ENCODE peak calls at places on chromosomes 13 and 19, in nine cellular contexts. Z is cardiac muscle cell, X is foreskin fibroblast, P is breast epithelium, S is omental fat pad, F is glutamatergic neuron, N is tibial nerve, M is upper lobe of right lung, J is bronchial epithelial cell. A is an unnamed sample.

GRCh38 chr19:45069056-45069455 is 7.2 kb downstream of the ZNF296 start:
- DNase-seq in Z (peak; percentile 26), X (peak; percentile 62), P (peak; percentile 84), S (no peak), F (peak; percentile 46), N (no peak), M (no peak), J (peak; percentile 57), A (no peak)

GRCh38 chr19:18665771-18666202 is 17.7 kb upstream of the CRTC1 start:
- DNase-seq in Z (no peak), X (no peak), P (no peak), S (no peak), F (no peak), N (no peak), M (no peak), J (no peak), A (no peak)

GRCh38 chr19:870963-871401 is 11.5 kb downstream of the CFD start:
- DNase-seq in Z (peak; percentile 50), X (peak; percentile 38), P (no peak), S (no peak), F (no peak), N (no peak), M (peak; percentile 81), J (no peak), A (no peak)

GRCh38 chr13:50131998-50132936 is 117.0 kb downstream of the KCNRG start:
- DNase-seq in Z (peak; percentile 4), X (no peak), P (no peak), S (no peak), F (no peak), N (no peak), M (no peak), J (no peak), A (no peak)

GRCh38 chr19:48480476-48481190 is 11.5 kb downstream of the CYTH2 start:
- DNase-seq in Z (peak; percentile 49), X (peak; percentile 68), P (no peak), S (no peak), F (peak; percentile 66), N (peak; percentile 48), M (peak; percentile 76), J (no peak), A (no peak)

GRCh38 chr19:55406869-55407624 is 541 bp downstream of the UBE2S start:
- DNase-seq in Z (peak; percentile 53), X (peak; percentile 70), P (no peak), S (no peak), F (peak; percentile 41), N (no peak), M (peak; percentile 77), J (no peak), A (no peak)

GRCh38 chr19:43316591-43317319 is 36.7 kb upstream of the CD177 start:
- DNase-seq in Z (peak; percentile 15), X (peak; percentile 37), P (no peak), S (no peak), F (no peak), N (no peak), M (no peak), J (peak; percentile 28), A (no peak)

GRCh38 chr19:35120898-35121297 is 5.3 kb downstream of the FXYD3 start:
- DNase-seq in Z (no peak), X (no peak), P (no peak), S (no peak), F (no peak), N (no peak), M (no peak), J (peak; percentile 41), A (no peak)

GRCh38 chr13:91042870-91043269 is 304.6 kb upstream of the MIR17HG start:
- DNase-seq in Z (no peak), X (no peak), P (no peak), S (no peak), F (no peak), N (no peak), M (no peak), J (no peak), A (no peak)

GRCh38 chr19:47839913-47840312 is 18.2 kb downstream of the CRX start:
- DNase-seq in Z (peak; percentile 6), X (peak; percentile 12), P (no peak), S (no peak), F (no peak), N (no peak), M (no peak), J (no peak), A (no peak)

GRCh38 chr19:33175886-33176669 is 18.1 kb upstream of the LRP3 start:
- DNase-seq in Z (peak; percentile 47), X (peak; percentile 58), P (no peak), S (no peak), F (peak; percentile 31), N (no peak), M (no peak), J (no peak), A (no peak)

GRCh38 chr13:79867248-79867647 is 386.3 kb downstream of the NDFIP2 start:
- DNase-seq in Z (peak; percentile 21), X (peak; percentile 43), P (no peak), S (no peak), F (no peak), N (no peak), M (no peak), J (no peak), A (no peak)

GRCh38 chr13:50485979-50486935 is 357.2 kb downstream of the DLEU7 start:
- DNase-seq in Z (peak; percentile 71), X (peak; percentile 44), P (no peak), S (no peak), F (no peak), N (no peak), M (no peak), J (peak; percentile 12), A (no peak)

GRCh38 chr13:46553521-46553885 is 533 bp downstream of the LRCH1 start:
- DNase-seq in Z (no peak), X (no peak), P (peak; percentile 57), S (no peak), F (peak; percentile 43), N (peak; percentile 16), M (peak; percentile 67), J (no peak), A (no peak)

GRCh38 chr13:40933508-40933907 is 85.6 kb downstream of the ELF1 start:
- DNase-seq in Z (no peak), X (no peak), P (no peak), S (no peak), F (no peak), N (no peak), M (no peak), J (no peak), A (no peak)

GRCh38 chr19:18170714-18171255 is 2.8 kb upstream of the IFI30 start:
- DNase-seq in Z (peak; percentile 37), X (no peak), P (no peak), S (no peak), F (no peak), N (no peak), M (peak; percentile 76), J (no peak), A (no peak)

GRCh38 chr19:11963566-11964355 is 1.1 kb upstream of the ZNF763 start:
- DNase-seq in Z (peak; percentile 85), X (peak; percentile 84), P (peak; percentile 79), S (peak; percentile 64), F (peak; percentile 92), N (peak; percentile 83), M (peak; percentile 88), J (peak; percentile 33), A (peak; percentile 40)
- TF ChIP-seq CTCF in Z (peak; percentile 84), X (peak; percentile 74), P (peak; percentile 69), S (peak; percentile 83), F (peak; percentile 88), N (peak; percentile 81), M (peak; percentile 85), J (peak; percentile 79), A (peak; percentile 86)

GRCh38 chr13:112968380-112968909 is 569 bp upstream of the MCF2L start:
- DNase-seq in Z (no peak), X (no peak), P (peak; percentile 69), S (no peak), F (peak; percentile 43), N (no peak), M (peak; percentile 85), J (no peak), A (no peak)
- TF ChIP-seq CTCF in Z (no peak), X (no peak), P (peak; percentile 46), S (no peak), F (peak; percentile 19), N (no peak), M (no peak), J (peak; percentile 5), A (no peak)

DNA sequence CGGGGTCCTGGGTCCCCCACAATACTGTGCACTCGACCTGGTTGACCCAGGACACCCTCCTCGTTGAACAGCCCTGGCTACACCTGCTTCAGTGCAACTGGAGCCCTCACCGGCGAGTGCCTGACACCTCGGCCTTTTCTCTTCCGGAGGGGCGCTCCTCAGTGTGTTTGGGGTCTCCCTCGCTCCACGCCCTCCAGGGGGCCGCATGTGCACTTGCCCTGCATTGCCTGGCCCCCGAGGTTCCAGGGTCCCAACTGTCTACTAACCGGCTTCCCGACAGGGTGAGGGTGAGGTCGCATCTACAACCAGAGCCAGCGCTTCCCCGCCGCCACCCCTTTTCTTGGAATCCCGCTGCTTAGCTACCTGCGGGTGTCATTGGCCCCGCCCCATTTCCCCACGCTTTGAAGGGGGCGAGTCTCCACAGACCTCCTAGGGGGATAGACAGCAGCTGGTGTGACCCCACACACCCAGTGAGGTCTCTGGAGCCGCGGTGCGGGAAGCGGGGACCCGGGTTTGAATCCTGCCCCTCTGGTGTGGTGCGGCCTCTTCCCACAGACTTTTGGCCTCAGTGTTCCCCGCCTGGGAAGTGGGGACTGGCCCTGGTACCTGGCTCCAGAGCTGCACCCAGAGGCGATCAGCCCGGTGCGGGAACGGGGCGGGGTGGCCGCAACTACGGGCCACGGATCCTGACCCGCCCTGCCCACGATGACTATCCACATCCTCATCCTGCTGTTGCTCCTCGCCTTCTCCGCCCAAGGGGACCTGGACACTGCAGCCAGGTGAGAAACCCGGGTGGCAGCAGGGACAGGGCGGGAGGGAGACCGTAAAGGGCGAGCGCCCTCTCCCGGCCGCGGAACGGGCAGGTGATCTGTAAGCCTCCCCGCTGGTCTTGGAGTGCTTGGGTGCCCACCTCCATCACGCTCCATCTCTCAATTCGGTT is at the start of gene ADM5:
- DNase-seq in Z (peak; percentile 20), X (peak; percentile 62), P (peak; percentile 72), S (no peak), F (peak; percentile 78), N (no peak), M (peak; percentile 80), J (peak; percentile 26), A (no peak)
- TF ChIP-seq CTCF in Z (peak; percentile 71), X (peak; percentile 61), P (peak; percentile 31), S (no peak), F (peak; percentile 69), N (peak; percentile 36), M (peak; percentile 57), J (peak; percentile 90), A (peak; percentile 63)

GRCh38 chr13:39510296-39510695 is 92.7 kb downstream of the LHFPL6 start:
- DNase-seq in Z (no peak), X (no peak), P (no peak), S (no peak), F (no peak), N (no peak), M (no peak), J (peak; percentile 47), A (no peak)
- TF ChIP-seq CTCF in Z (no peak), X (no peak), P (no peak), S (no peak), F (no peak), N (no peak), M (no peak), J (no peak), A (no peak)

A was measured in AG09319.